ENCODE peak calls at places on chromosomes 16 and 17, in five cellular contexts. One of them, this sample, is unnamed.
A peak's percentile ranks its signal among the peaks of the same experiment; 100 is the strongest.

GRCh38 chr16:81650982-81651562 is 128.0 kb upstream of the PLCG2 start:
- DNase-seq in choroid plexus epithelial cell: peak; percentile 48
- DNase-seq in GM12865: no peak
- DNase-seq in body of pancreas: peak; percentile 34
- DNase-seq in heart right ventricle: peak; percentile 87
- DNase-seq in this sample: no peak

GRCh38 chr17:42276359-42276608 is at the start of gene STAT5B:
- DNase-seq in choroid plexus epithelial cell: peak; percentile 56
- DNase-seq in GM12865: peak; percentile 84
- DNase-seq in body of pancreas: peak; percentile 81
- DNase-seq in heart right ventricle: peak; percentile 67
- DNase-seq in this sample: peak; percentile 46

GRCh38 chr16:15996432-15997109 is 47.2 kb downstream of the ABCC1 start:
- DNase-seq in choroid plexus epithelial cell: peak; percentile 91
- DNase-seq in GM12865: no peak
- DNase-seq in body of pancreas: peak; percentile 24
- DNase-seq in heart right ventricle: peak; percentile 31
- DNase-seq in this sample: no peak

GRCh38 chr17:18009609-18010420 is 29.2 kb downstream of the ATPAF2 start:
- DNase-seq in choroid plexus epithelial cell: no peak
- DNase-seq in GM12865: no peak
- DNase-seq in body of pancreas: no peak
- DNase-seq in heart right ventricle: peak; percentile 40
- DNase-seq in this sample: no peak

GRCh38 chr16:85151603-85152413 is 39.5 kb upstream of the CIBAR2 start:
- DNase-seq in choroid plexus epithelial cell: peak; percentile 76
- DNase-seq in GM12865: peak; percentile 75
- DNase-seq in body of pancreas: peak; percentile 68
- DNase-seq in heart right ventricle: peak; percentile 81
- DNase-seq in this sample: no peak

GRCh38 chr17:77613627-77614026 is 344.9 kb upstream of the TNRC6C start:
- DNase-seq in choroid plexus epithelial cell: no peak
- DNase-seq in GM12865: no peak
- DNase-seq in body of pancreas: no peak
- DNase-seq in heart right ventricle: no peak
- DNase-seq in this sample: no peak

GRCh38 chr16:31868701-31869167 is 4.9 kb upstream of the ZNF267 start:
- DNase-seq in choroid plexus epithelial cell: peak; percentile 84
- DNase-seq in GM12865: peak; percentile 79
- DNase-seq in body of pancreas: peak; percentile 92
- DNase-seq in heart right ventricle: peak; percentile 82
- DNase-seq in this sample: peak; percentile 75

GRCh38 chr17:37146578-37147119 is 197.9 kb downstream of the AATF start:
- DNase-seq in choroid plexus epithelial cell: no peak
- DNase-seq in GM12865: no peak
- DNase-seq in body of pancreas: no peak
- DNase-seq in heart right ventricle: no peak
- DNase-seq in this sample: no peak

GRCh38 chr17:18143044-18143936 is 34.7 kb downstream of the MYO15A start:
- DNase-seq in choroid plexus epithelial cell: peak; percentile 33
- DNase-seq in GM12865: peak; percentile 33
- DNase-seq in body of pancreas: no peak
- DNase-seq in heart right ventricle: no peak
- DNase-seq in this sample: no peak

GRCh38 chr17:66469088-66469442 is 166.7 kb downstream of the PRKCA start:
- DNase-seq in choroid plexus epithelial cell: no peak
- DNase-seq in GM12865: no peak
- DNase-seq in body of pancreas: no peak
- DNase-seq in heart right ventricle: peak; percentile 10
- DNase-seq in this sample: no peak

GRCh38 chr17:76529643-76530488 is 7.6 kb downstream of the CYGB start:
- DNase-seq in choroid plexus epithelial cell: peak; percentile 77
- DNase-seq in GM12865: no peak
- DNase-seq in body of pancreas: peak; percentile 59
- DNase-seq in heart right ventricle: peak; percentile 92
- DNase-seq in this sample: no peak

GRCh38 chr17:32609085-32609484 is 122.3 kb downstream of the CDK5R1 start:
- DNase-seq in choroid plexus epithelial cell: peak; percentile 19
- DNase-seq in GM12865: peak; percentile 74
- DNase-seq in body of pancreas: peak; percentile 68
- DNase-seq in heart right ventricle: peak; percentile 34
- DNase-seq in this sample: no peak

GRCh38 chr17:33241390-33241789 is 51.7 kb downstream of the ASIC2 start:
- DNase-seq in choroid plexus epithelial cell: no peak
- DNase-seq in GM12865: no peak
- DNase-seq in body of pancreas: no peak
- DNase-seq in heart right ventricle: no peak
- DNase-seq in this sample: no peak

GRCh38 chr17:32533296-32533695 is 46.5 kb downstream of the CDK5R1 start:
- DNase-seq in choroid plexus epithelial cell: no peak
- DNase-seq in GM12865: no peak
- DNase-seq in body of pancreas: no peak
- DNase-seq in heart right ventricle: no peak
- DNase-seq in this sample: no peak

GRCh38 chr16:86100205-86101134 is 201.5 kb downstream of the IRF8 start:
- DNase-seq in choroid plexus epithelial cell: no peak
- DNase-seq in GM12865: no peak
- DNase-seq in body of pancreas: no peak
- DNase-seq in heart right ventricle: no peak
- DNase-seq in this sample: no peak

GRCh38 chr17:16314859-16315258 is 38.4 kb downstream of the CENPV start:
- DNase-seq in choroid plexus epithelial cell: no peak
- DNase-seq in GM12865: no peak
- DNase-seq in body of pancreas: no peak
- DNase-seq in heart right ventricle: no peak
- DNase-seq in this sample: no peak

GRCh38 chr17:79930077-79930785 is 91.0 kb upstream of the CBX4 start:
- DNase-seq in choroid plexus epithelial cell: no peak
- DNase-seq in GM12865: no peak
- DNase-seq in body of pancreas: no peak
- DNase-seq in heart right ventricle: no peak
- DNase-seq in this sample: no peak

GRCh38 chr17:39653662-39654331 is 11.4 kb upstream of the TCAP start:
- DNase-seq in choroid plexus epithelial cell: peak; percentile 37
- DNase-seq in GM12865: peak; percentile 70
- DNase-seq in body of pancreas: peak; percentile 72
- DNase-seq in heart right ventricle: peak; percentile 57
- DNase-seq in this sample: peak; percentile 51

GRCh38 chr17:3954921-3955320 is 9.3 kb downstream of the ATP2A3 start:
- DNase-seq in choroid plexus epithelial cell: no peak
- DNase-seq in GM12865: no peak
- DNase-seq in body of pancreas: no peak
- DNase-seq in heart right ventricle: no peak
- DNase-seq in this sample: no peak

GRCh38 chr17:28665994-28666393 is 4.0 kb downstream of the SUPT6H start:
- DNase-seq in choroid plexus epithelial cell: no peak
- DNase-seq in GM12865: no peak
- DNase-seq in body of pancreas: no peak
- DNase-seq in heart right ventricle: no peak
- DNase-seq in this sample: no peak

GRCh38 chr16:85202631-85203461 is 90.6 kb upstream of the CIBAR2 start:
- DNase-seq in choroid plexus epithelial cell: peak; percentile 81
- DNase-seq in GM12865: no peak
- DNase-seq in body of pancreas: peak; percentile 96
- DNase-seq in heart right ventricle: peak; percentile 85
- DNase-seq in this sample: no peak

GRCh38 chr17:40458001-40458791 is 14.9 kb downstream of the IGFBP4 start:
- DNase-seq in choroid plexus epithelial cell: peak; percentile 79
- DNase-seq in GM12865: no peak
- DNase-seq in body of pancreas: no peak
- DNase-seq in heart right ventricle: peak; percentile 38
- DNase-seq in this sample: no peak

GRCh38 chr16:66483689-66484452 is 56.8 kb downstream of the BEAN1 start:
- DNase-seq in choroid plexus epithelial cell: peak; percentile 83
- DNase-seq in GM12865: peak; percentile 72
- DNase-seq in body of pancreas: peak; percentile 73
- DNase-seq in heart right ventricle: peak; percentile 83
- DNase-seq in this sample: peak; percentile 72

GRCh38 chr17:34246872-34247271 is 8.2 kb upstream of the CCL2 start:
- DNase-seq in choroid plexus epithelial cell: no peak
- DNase-seq in GM12865: no peak
- DNase-seq in body of pancreas: no peak
- DNase-seq in heart right ventricle: no peak
- DNase-seq in this sample: no peak

GRCh38 chr16:89257281-89257731 is 39.8 kb downstream of the ZNF778 start:
- DNase-seq in choroid plexus epithelial cell: peak; percentile 21
- DNase-seq in GM12865: no peak
- DNase-seq in body of pancreas: no peak
- DNase-seq in heart right ventricle: no peak
- DNase-seq in this sample: no peak

GRCh38 chr16:70691223-70692129 is 5.6 kb upstream of the MTSS2 start:
- DNase-seq in choroid plexus epithelial cell: peak; percentile 78
- DNase-seq in GM12865: no peak
- DNase-seq in body of pancreas: peak; percentile 54
- DNase-seq in heart right ventricle: peak; percentile 88
- DNase-seq in this sample: no peak

GRCh38 chr17:42118545-42118944 is 2.6 kb downstream of the KAT2A start:
- DNase-seq in choroid plexus epithelial cell: peak; percentile 57
- DNase-seq in GM12865: peak; percentile 65
- DNase-seq in body of pancreas: peak; percentile 66
- DNase-seq in heart right ventricle: no peak
- DNase-seq in this sample: no peak

GRCh38 chr17:77963441-77963840 is 4.9 kb downstream of the TNRC6C start:
- DNase-seq in choroid plexus epithelial cell: peak; percentile 98
- DNase-seq in GM12865: no peak
- DNase-seq in body of pancreas: peak; percentile 36
- DNase-seq in heart right ventricle: peak; percentile 79
- DNase-seq in this sample: no peak

GRCh38 chr17:47776330-47777197 is 43.5 kb downstream of the TBX21 start:
- DNase-seq in choroid plexus epithelial cell: peak; percentile 68
- DNase-seq in GM12865: peak; percentile 57
- DNase-seq in body of pancreas: peak; percentile 28
- DNase-seq in heart right ventricle: no peak
- DNase-seq in this sample: no peak

GRCh38 chr16:61419771-61420170 is 616.5 kb downstream of the CDH8 start:
- DNase-seq in choroid plexus epithelial cell: no peak
- DNase-seq in GM12865: no peak
- DNase-seq in body of pancreas: no peak
- DNase-seq in heart right ventricle: no peak
- DNase-seq in this sample: no peak

GRCh38 chr17:61503961-61504360 is 51.7 kb downstream of the TBX4 start:
- DNase-seq in choroid plexus epithelial cell: no peak
- DNase-seq in GM12865: no peak
- DNase-seq in body of pancreas: no peak
- DNase-seq in heart right ventricle: no peak
- DNase-seq in this sample: no peak

GRCh38 chr16:630815-631405 is at the start of gene WFIKKN1:
- DNase-seq in choroid plexus epithelial cell: no peak
- DNase-seq in GM12865: no peak
- DNase-seq in body of pancreas: peak; percentile 70
- DNase-seq in heart right ventricle: no peak
- DNase-seq in this sample: peak; percentile 73

GRCh38 chr17:42249681-42250446 is 26.3 kb downstream of the STAT5B start:
- DNase-seq in choroid plexus epithelial cell: no peak
- DNase-seq in GM12865: peak; percentile 67
- DNase-seq in body of pancreas: no peak
- DNase-seq in heart right ventricle: no peak
- DNase-seq in this sample: no peak

GRCh38 chr16:30659507-30660423 is 1.5 kb downstream of the FBRS start:
- DNase-seq in choroid plexus epithelial cell: peak; percentile 17
- DNase-seq in GM12865: peak; percentile 66
- DNase-seq in body of pancreas: no peak
- DNase-seq in heart right ventricle: no peak
- DNase-seq in this sample: no peak

GRCh38 chr17:65455972-65456343 is 105.5 kb downstream of the AXIN2 start:
- DNase-seq in choroid plexus epithelial cell: peak; percentile 31
- DNase-seq in GM12865: peak; percentile 7
- DNase-seq in body of pancreas: peak; percentile 27
- DNase-seq in heart right ventricle: peak; percentile 21
- DNase-seq in this sample: no peak

GRCh38 chr16:67822511-67822910 is 15.8 kb downstream of the TSNAXIP1 start:
- DNase-seq in choroid plexus epithelial cell: peak; percentile 34
- DNase-seq in GM12865: no peak
- DNase-seq in body of pancreas: no peak
- DNase-seq in heart right ventricle: no peak
- DNase-seq in this sample: no peak

GRCh38 chr16:67825906-67826305 is 16.2 kb upstream of the THAP11 start:
- DNase-seq in choroid plexus epithelial cell: no peak
- DNase-seq in GM12865: no peak
- DNase-seq in body of pancreas: no peak
- DNase-seq in heart right ventricle: no peak
- DNase-seq in this sample: no peak

GRCh38 chr16:67825119-67825518 is 17.0 kb upstream of the THAP11 start:
- DNase-seq in choroid plexus epithelial cell: no peak
- DNase-seq in GM12865: no peak
- DNase-seq in body of pancreas: no peak
- DNase-seq in heart right ventricle: no peak
- DNase-seq in this sample: no peak

DNA sequence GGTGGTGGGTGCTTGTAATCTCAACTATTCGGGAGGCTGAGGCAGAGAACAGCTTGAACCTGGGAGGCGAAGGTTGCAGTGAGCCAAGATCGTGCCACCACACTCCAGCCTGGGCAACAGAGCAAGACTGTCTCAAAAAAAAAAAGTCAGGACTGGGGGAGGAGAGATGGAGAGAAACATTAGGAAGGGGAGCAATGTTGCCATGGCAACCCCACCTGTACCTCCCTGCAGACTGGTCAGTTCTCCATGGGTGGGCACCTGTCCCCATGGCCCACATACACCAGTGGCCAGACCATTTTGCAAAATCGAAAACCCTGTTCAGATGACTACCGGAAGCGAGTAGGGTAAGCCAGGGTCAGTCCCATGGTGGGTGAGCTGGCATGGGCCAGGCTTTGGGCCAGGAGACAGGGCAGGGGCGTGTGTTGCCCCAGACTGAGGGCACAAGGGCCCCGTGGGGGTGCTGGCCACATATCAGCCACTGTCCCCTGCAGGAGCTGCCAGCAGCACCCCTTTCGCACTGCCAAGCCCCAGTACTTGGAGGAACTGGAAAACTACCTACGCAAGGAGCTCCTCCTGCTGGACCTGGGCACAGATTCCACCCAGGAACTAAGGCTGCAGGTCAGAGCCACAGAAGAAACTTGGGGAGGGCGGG is 14.0 kb downstream of the TSNAXIP1 start:
- DNase-seq in choroid plexus epithelial cell: no peak
- DNase-seq in GM12865: no peak
- DNase-seq in body of pancreas: no peak
- DNase-seq in heart right ventricle: no peak
- DNase-seq in this sample: no peak
- TF ChIP-seq CTCF in choroid plexus epithelial cell: no peak
- TF ChIP-seq CTCF in GM12865: no peak
- TF ChIP-seq CTCF in body of pancreas: no peak
- TF ChIP-seq CTCF in heart right ventricle: no peak
- TF ChIP-seq CTCF in this sample: no peak

GRCh38 chr17:45234641-45235040 is 13.0 kb downstream of the FMNL1 start:
- DNase-seq in choroid plexus epithelial cell: no peak
- DNase-seq in GM12865: peak; percentile 64
- DNase-seq in body of pancreas: no peak
- DNase-seq in heart right ventricle: no peak
- DNase-seq in this sample: no peak
- TF ChIP-seq CTCF in choroid plexus epithelial cell: peak; percentile 51
- TF ChIP-seq CTCF in GM12865: peak; percentile 58
- TF ChIP-seq CTCF in body of pancreas: no peak
- TF ChIP-seq CTCF in heart right ventricle: no peak
- TF ChIP-seq CTCF in this sample: peak; percentile 60

GRCh38 chr16:21614896-21615295 is 15.5 kb downstream of the METTL9 start:
- DNase-seq in choroid plexus epithelial cell: no peak
- DNase-seq in GM12865: no peak
- DNase-seq in body of pancreas: no peak
- DNase-seq in heart right ventricle: no peak
- DNase-seq in this sample: no peak
- TF ChIP-seq CTCF in choroid plexus epithelial cell: peak; percentile 6
- TF ChIP-seq CTCF in GM12865: no peak
- TF ChIP-seq CTCF in body of pancreas: no peak
- TF ChIP-seq CTCF in heart right ventricle: no peak
- TF ChIP-seq CTCF in this sample: peak; percentile 29

GRCh38 chr17:73133911-73134649 is 30.7 kb upstream of the SSTR2 start:
- DNase-seq in choroid plexus epithelial cell: no peak
- DNase-seq in GM12865: no peak
- DNase-seq in body of pancreas: no peak
- DNase-seq in heart right ventricle: no peak
- DNase-seq in this sample: no peak
- TF ChIP-seq CTCF in choroid plexus epithelial cell: no peak
- TF ChIP-seq CTCF in GM12865: no peak
- TF ChIP-seq CTCF in body of pancreas: no peak
- TF ChIP-seq CTCF in heart right ventricle: no peak
- TF ChIP-seq CTCF in this sample: no peak